ENCODE peak calls at places on chromosome 1, in seven cellular contexts. K is left lung, V is heart left ventricle, A is astrocyte, N is lung, R is endodermal cell, W is Caco-2. J is an unnamed sample.

GRCh38 chr1:114216431-114217173 is 62.9 kb upstream of the SYT6 start:
- DNase-seq in K (no peak), V (no peak), A (no peak), N (no peak), R (peak; percentile 26), W (no peak), J (no peak)

GRCh38 chr1:150142083-150142482 is 7.6 kb upstream of the PLEKHO1 start:
- DNase-seq in K (no peak), V (no peak), A (no peak), N (no peak), R (no peak), W (no peak), J (no peak)

GRCh38 chr1:186102559-186103148 is 272.4 kb downstream of the TPR start:
- DNase-seq in K (no peak), V (no peak), A (peak; percentile 93), N (no peak), R (no peak), W (no peak), J (no peak)

GRCh38 chr1:29339176-29339575 is 102.9 kb downstream of the PTPRU start:
- DNase-seq in K (no peak), V (no peak), A (no peak), N (no peak), R (no peak), W (no peak), J (no peak)

GRCh38 chr1:16014509-16015482 is 3.0 kb downstream of the HSPB7 start:
- DNase-seq in K (no peak), V (no peak), A (no peak), N (no peak), R (no peak), W (no peak), J (peak; percentile 84)

GRCh38 chr1:155893389-155894142 is 17.6 kb downstream of the RIT1 start:
- DNase-seq in K (no peak), V (no peak), A (peak; percentile 85), N (no peak), R (no peak), W (no peak), J (no peak)

GRCh38 chr1:72693376-72693775 is 411.0 kb upstream of the NEGR1 start:
- DNase-seq in K (no peak), V (no peak), A (no peak), N (no peak), R (no peak), W (peak; percentile 1), J (no peak)

GRCh38 chr1:15272009-15272781 is 25.2 kb downstream of the FHAD1 start:
- DNase-seq in K (no peak), V (no peak), A (peak; percentile 41), N (peak; percentile 56), R (peak; percentile 89), W (peak; percentile 72), J (peak; percentile 33)

GRCh38 chr1:12434174-12434573 is 183.8 kb downstream of the DHRS3 start:
- DNase-seq in K (no peak), V (no peak), A (peak; percentile 95), N (no peak), R (no peak), W (no peak), J (no peak)

GRCh38 chr1:107532318-107532717 is 391.5 kb downstream of the NTNG1 start:
- DNase-seq in K (no peak), V (no peak), A (no peak), N (no peak), R (no peak), W (no peak), J (no peak)

GRCh38 chr1:58515794-58516401 is 30.6 kb downstream of the OMA1 start:
- DNase-seq in K (no peak), V (no peak), A (peak; percentile 63), N (peak; percentile 43), R (peak; percentile 54), W (peak; percentile 38), J (peak; percentile 29)

GRCh38 chr1:46539968-46540367 is 11.5 kb downstream of the KNCN start:
- DNase-seq in K (peak; percentile 18), V (peak; percentile 24), A (peak; percentile 78), N (no peak), R (no peak), W (no peak), J (no peak)

GRCh38 chr1:117275055-117275454 is 64.3 kb upstream of the VTCN1 start:
- DNase-seq in K (no peak), V (no peak), A (no peak), N (no peak), R (no peak), W (no peak), J (no peak)

GRCh38 chr1:143497374-143497747 is 474.4 kb downstream of the FAM72C start:
- DNase-seq in K (peak; percentile 18), V (peak; percentile 13), A (no peak), N (no peak), R (peak; percentile 38), W (no peak), J (peak; percentile 9)

GRCh38 chr1:221602866-221603265 is 139.0 kb downstream of the DUSP10 start:
- DNase-seq in K (no peak), V (no peak), A (no peak), N (no peak), R (no peak), W (no peak), J (no peak)

GRCh38 chr1:27592600-27593340 is 11.2 kb downstream of the AHDC1 start:
- DNase-seq in K (no peak), V (no peak), A (no peak), N (no peak), R (peak; percentile 88), W (no peak), J (no peak)

GRCh38 chr1:4963251-4963650 is 308.8 kb downstream of the AJAP1 start:
- DNase-seq in K (no peak), V (no peak), A (peak; percentile 42), N (no peak), R (no peak), W (no peak), J (peak; percentile 14)
- H3K9me3 ChIP-seq in K (no peaks in the 10 kb centered on the region), V (no peaks in the 10 kb centered on the region), A (peaks cover 13% of the 10 kb centered on the region), N (no peaks in the 10 kb centered on the region), R (no peaks in the 10 kb centered on the region), W (no peaks in the 10 kb centered on the region), J (no peaks in the 10 kb centered on the region)

GRCh38 chr1:163141556-163141955 is 61.2 kb downstream of the RGS5 start:
- DNase-seq in K (no peak), V (no peak), A (no peak), N (no peak), R (no peak), W (no peak), J (no peak)
- H3K4me3 ChIP-seq in K (no peak overlapping the region), V (no peak overlapping the region), A (no peak overlapping the region), N (no peak overlapping the region), R (no peak overlapping the region), W (no peak overlapping the region), J (no peak overlapping the region)

GRCh38 chr1:206608108-206608698 is 4.1 kb downstream of the EIF2D start:
- DNase-seq in K (no peak), V (no peak), A (no peak), N (no peak), R (peak; percentile 79), W (peak; percentile 60), J (no peak)

GRCh38 chr1:206604861-206605260 is 7.4 kb downstream of the EIF2D start:
- DNase-seq in K (no peak), V (no peak), A (no peak), N (no peak), R (no peak), W (no peak), J (no peak)

GRCh38 chr1:206606867-206607266 is 5.4 kb downstream of the EIF2D start:
- DNase-seq in K (no peak), V (no peak), A (peak; percentile 12), N (no peak), R (peak; percentile 56), W (peak; percentile 56), J (no peak)

GRCh38 chr1:206612129-206612876 is at the start of gene EIF2D:
- DNase-seq in K (peak; percentile 99), V (peak; percentile 99), A (peak; percentile 65), N (peak; percentile 94), R (peak; percentile 98), W (peak; percentile 97), J (peak; percentile 98)

GRCh38 chr1:206609229-206609991 is 2.9 kb downstream of the EIF2D start:
- DNase-seq in K (no peak), V (no peak), A (no peak), N (no peak), R (no peak), W (no peak), J (no peak)
- TF ChIP-seq CTCF in K (no peak), V (no peak), A (no peak), N (no peak), R (no peak), W (no peak), J (no peak)

GRCh38 chr1:243227596-243227995 is 27.5 kb downstream of the CEP170 start:
- DNase-seq in K (no peak), V (no peak), A (no peak), N (no peak), R (no peak), W (peak; percentile 44), J (no peak)
- H3K9me3 ChIP-seq in K (peaks cover 35% of the 10 kb centered on the region), V (peaks cover 30% of the 10 kb centered on the region), A (peaks cover 3% of the 10 kb centered on the region), N (peaks cover 9% of the 10 kb centered on the region), R (peaks cover 39% of the 10 kb centered on the region), W (peaks cover 12% of the 10 kb centered on the region), J (peaks cover 26% of the 10 kb centered on the region)

DNA sequence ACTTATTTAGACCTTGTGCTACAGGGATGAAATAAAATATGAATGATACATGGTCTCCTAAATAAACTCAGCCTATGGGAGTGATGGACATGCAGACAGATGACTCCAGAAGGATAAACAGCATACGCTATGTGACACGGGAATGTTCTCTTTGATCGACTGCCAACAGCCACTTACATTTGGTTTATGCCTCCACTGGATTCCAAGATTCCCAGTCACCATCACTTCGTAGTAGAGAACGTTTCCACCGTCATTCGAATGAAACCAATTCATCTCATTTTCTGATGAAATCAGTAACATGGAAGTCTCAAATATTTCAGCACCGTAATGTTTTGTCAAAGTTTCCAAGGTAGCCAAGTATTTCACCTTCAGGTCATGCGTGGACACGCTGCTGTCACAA is 99.7 kb downstream of the JAK1 start:
- DNase-seq in K (no peak), V (no peak), A (no peak), N (no peak), R (no peak), W (no peak), J (no peak)
- H3K4me3 ChIP-seq in K (no peak overlapping the region), V (no peak overlapping the region), A (no peak overlapping the region), N (no peak overlapping the region), R (no peak overlapping the region), W (no peak overlapping the region), J (no peak overlapping the region)

GRCh38 chr1:118783095-118783758 is 204.9 kb downstream of the TBX15 start:
- DNase-seq in K (no peak), V (no peak), A (no peak), N (no peak), R (no peak), W (no peak), J (no peak)

GRCh38 chr1:118791094-118791691 is 196.9 kb downstream of the TBX15 start:
- DNase-seq in K (no peak), V (no peak), A (no peak), N (no peak), R (no peak), W (no peak), J (no peak)

GRCh38 chr1:118788372-118788955 is 199.7 kb downstream of the TBX15 start:
- DNase-seq in K (no peak), V (no peak), A (peak; percentile 19), N (no peak), R (no peak), W (no peak), J (no peak)

GRCh38 chr1:118786454-118787155 is 201.5 kb downstream of the TBX15 start:
- DNase-seq in K (no peak), V (no peak), A (no peak), N (no peak), R (no peak), W (no peak), J (no peak)

GRCh38 chr1:118785246-118785645 is 202.9 kb downstream of the TBX15 start:
- DNase-seq in K (no peak), V (no peak), A (peak; percentile 0), N (no peak), R (no peak), W (no peak), J (peak; percentile 53)
- TF ChIP-seq CTCF in K (no peak), V (no peak), A (no peak), N (no peak), R (no peak), W (no peak), J (no peak)